ENCODE peak calls at places on chromosomes 2 and 18, in four cellular contexts. One of them, this sample, is unnamed.

GRCh38 chr2:85606116-85606455 is 3.6 kb upstream of the TMEM150A start:
- DNase-seq in GM20000: no peak
- DNase-seq in stomach: no peak
- DNase-seq in WTC11: no peak
- DNase-seq in this sample: no peak

GRCh38 chr2:65456074-65456473 is 23.7 kb upstream of the SPRED2 start:
- DNase-seq in GM20000: no peak
- DNase-seq in stomach: no peak
- DNase-seq in WTC11: no peak
- DNase-seq in this sample: no peak

GRCh38 chr2:241481687-241482086 is 26.7 kb downstream of the STK25 start:
- DNase-seq in GM20000: no peak
- DNase-seq in WTC11: no peak
- DNase-seq in stomach: no peak
- DNase-seq in this sample: no peak

GRCh38 chr18:21191596-21192307 is 50.3 kb upstream of the GREB1L start:
- DNase-seq in GM20000: no peak
- DNase-seq in WTC11: peak; percentile 71
- DNase-seq in stomach: peak; percentile 52
- DNase-seq in this sample: no peak

GRCh38 chr2:80546766-80547165 is 242.2 kb upstream of the LRRTM1 start:
- DNase-seq in stomach: no peak
- DNase-seq in WTC11: peak; percentile 22
- DNase-seq in GM20000: no peak
- DNase-seq in this sample: no peak

GRCh38 chr2:172488556-172488955 is 61.2 kb downstream of the ITGA6 start:
- DNase-seq in GM20000: no peak
- DNase-seq in WTC11: no peak
- DNase-seq in stomach: no peak
- DNase-seq in this sample: no peak

GRCh38 chr2:26649992-26650712 is 9.0 kb upstream of the CIB4 start:
- DNase-seq in stomach: peak; percentile 13
- DNase-seq in GM20000: no peak
- DNase-seq in WTC11: no peak
- DNase-seq in this sample: no peak

GRCh38 chr2:39059366-39059952 is 61.4 kb downstream of the SOS1 start:
- DNase-seq in stomach: no peak
- DNase-seq in GM20000: peak; percentile 21
- DNase-seq in WTC11: no peak
- DNase-seq in this sample: peak; percentile 29

GRCh38 chr18:48959551-48959920 is 8.8 kb upstream of the SMAD7 start:
- DNase-seq in GM20000: no peak
- DNase-seq in stomach: no peak
- DNase-seq in WTC11: no peak
- DNase-seq in this sample: no peak

GRCh38 chr2:72033636-72034035 is 114.0 kb downstream of the CYP26B1 start:
- DNase-seq in stomach: no peak
- DNase-seq in GM20000: no peak
- DNase-seq in WTC11: no peak
- DNase-seq in this sample: peak; percentile 3

GRCh38 chr18:79800353-79801180 is 2.8 kb downstream of the KCNG2 start:
- DNase-seq in stomach: no peak
- DNase-seq in WTC11: no peak
- DNase-seq in GM20000: no peak
- DNase-seq in this sample: no peak

GRCh38 chr2:119440873-119441272 is 9.2 kb downstream of the TMEM37 start:
- DNase-seq in WTC11: no peak
- DNase-seq in stomach: no peak
- DNase-seq in GM20000: no peak
- DNase-seq in this sample: no peak

GRCh38 chr2:132797551-132797950 is 127.5 kb upstream of the LYPD1 start:
- DNase-seq in stomach: no peak
- DNase-seq in WTC11: no peak
- DNase-seq in GM20000: no peak
- DNase-seq in this sample: no peak

GRCh38 chr18:47603158-47603557 is 327.3 kb downstream of the SMAD2 start:
- DNase-seq in WTC11: no peak
- DNase-seq in GM20000: no peak
- DNase-seq in stomach: no peak
- DNase-seq in this sample: no peak

GRCh38 chr2:974454-974853 is 23.8 kb downstream of the SNTG2 start:
- DNase-seq in WTC11: no peak
- DNase-seq in stomach: no peak
- DNase-seq in GM20000: no peak
- DNase-seq in this sample: no peak

GRCh38 chr2:226211439-226211838 is 588.2 kb downstream of the IRS1 start:
- DNase-seq in WTC11: no peak
- DNase-seq in GM20000: no peak
- DNase-seq in stomach: no peak
- DNase-seq in this sample: no peak

GRCh38 chr2:238949710-238950345 is 101.9 kb downstream of the TWIST2 start:
- DNase-seq in stomach: no peak
- DNase-seq in GM20000: no peak
- DNase-seq in WTC11: no peak
- DNase-seq in this sample: no peak

GRCh38 chr18:39305756-39306155 is 1740.2 kb upstream of the CELF4 start:
- DNase-seq in WTC11: no peak
- DNase-seq in GM20000: no peak
- DNase-seq in stomach: no peak
- DNase-seq in this sample: no peak

GRCh38 chr2:26605195-26605968 is 35.8 kb downstream of the CIB4 start:
- DNase-seq in GM20000: peak; percentile 62
- DNase-seq in WTC11: peak; percentile 67
- DNase-seq in stomach: no peak
- DNase-seq in this sample: peak; percentile 60

GRCh38 chr2:112614201-112614840 is 29.9 kb downstream of the CHCHD5 start:
- DNase-seq in WTC11: peak; percentile 63
- DNase-seq in GM20000: no peak
- DNase-seq in stomach: peak; percentile 19
- DNase-seq in this sample: no peak

GRCh38 chr2:74593826-74594467 is 39.4 kb downstream of the DOK1 start:
- DNase-seq in GM20000: no peak
- DNase-seq in stomach: no peak
- DNase-seq in WTC11: no peak
- DNase-seq in this sample: no peak

GRCh38 chr18:77486985-77487384 is 237.3 kb downstream of the GALR1 start:
- DNase-seq in WTC11: no peak
- DNase-seq in stomach: no peak
- DNase-seq in GM20000: no peak
- DNase-seq in this sample: no peak

GRCh38 chr2:188776634-188777033 is 197.5 kb upstream of the COL3A1 start:
- DNase-seq in WTC11: no peak
- DNase-seq in stomach: no peak
- DNase-seq in GM20000: no peak
- DNase-seq in this sample: no peak

GRCh38 chr2:113791697-113792590 is 35.5 kb upstream of the SLC35F5 start:
- DNase-seq in WTC11: no peak
- DNase-seq in GM20000: peak; percentile 47
- DNase-seq in stomach: no peak
- DNase-seq in this sample: peak; percentile 43

GRCh38 chr2:208595386-208596275 is 189.0 kb downstream of the PTH2R start:
- DNase-seq in GM20000: no peak
- DNase-seq in WTC11: no peak
- DNase-seq in stomach: no peak
- DNase-seq in this sample: no peak

GRCh38 chr2:37634914-37635358 is 36.5 kb downstream of the CDC42EP3 start:
- DNase-seq in WTC11: no peak
- DNase-seq in GM20000: no peak
- DNase-seq in stomach: no peak
- DNase-seq in this sample: no peak

GRCh38 chr2:21181957-21182356 is 58.2 kb downstream of the TDRD15 start:
- DNase-seq in GM20000: no peak
- DNase-seq in WTC11: no peak
- DNase-seq in stomach: no peak
- DNase-seq in this sample: no peak

GRCh38 chr18:9827856-9828793 is 57.6 kb upstream of the TXNDC2 start:
- DNase-seq in stomach: peak; percentile 56
- DNase-seq in WTC11: no peak
- DNase-seq in GM20000: no peak
- DNase-seq in this sample: no peak

GRCh38 chr2:182915369-182916326 is 49.2 kb upstream of the FRZB start:
- DNase-seq in WTC11: no peak
- DNase-seq in GM20000: no peak
- DNase-seq in stomach: no peak
- DNase-seq in this sample: no peak

GRCh38 chr2:79935771-79936657 is 368.5 kb downstream of the LRRTM1 start:
- DNase-seq in WTC11: peak; percentile 67
- DNase-seq in GM20000: peak; percentile 29
- DNase-seq in stomach: peak; percentile 27
- DNase-seq in this sample: no peak

GRCh38 chr2:23413641-23414040 is 28.7 kb downstream of the KLHL29 start:
- DNase-seq in WTC11: no peak
- DNase-seq in stomach: no peak
- DNase-seq in GM20000: no peak
- DNase-seq in this sample: no peak

GRCh38 chr2:23412556-23413155 is 27.7 kb downstream of the KLHL29 start:
- DNase-seq in GM20000: no peak
- DNase-seq in WTC11: no peak
- DNase-seq in stomach: no peak
- DNase-seq in this sample: no peak

GRCh38 chr2:23417310-23417709 is 32.3 kb downstream of the KLHL29 start:
- DNase-seq in stomach: peak; percentile 21
- DNase-seq in GM20000: no peak
- DNase-seq in WTC11: no peak
- DNase-seq in this sample: no peak

GRCh38 chr2:23414106-23414505 is 29.1 kb downstream of the KLHL29 start:
- DNase-seq in stomach: no peak
- DNase-seq in GM20000: no peak
- DNase-seq in WTC11: no peak
- DNase-seq in this sample: no peak

GRCh38 chr2:23414876-23415275 is 29.9 kb downstream of the KLHL29 start:
- DNase-seq in stomach: no peak
- DNase-seq in GM20000: no peak
- DNase-seq in WTC11: peak; percentile 44
- DNase-seq in this sample: no peak
- TF ChIP-seq CTCF in stomach: no peak
- TF ChIP-seq CTCF in GM20000: peak; percentile 17
- TF ChIP-seq CTCF in WTC11: peak; percentile 23
- TF ChIP-seq CTCF in this sample: peak; percentile 26

DNA sequence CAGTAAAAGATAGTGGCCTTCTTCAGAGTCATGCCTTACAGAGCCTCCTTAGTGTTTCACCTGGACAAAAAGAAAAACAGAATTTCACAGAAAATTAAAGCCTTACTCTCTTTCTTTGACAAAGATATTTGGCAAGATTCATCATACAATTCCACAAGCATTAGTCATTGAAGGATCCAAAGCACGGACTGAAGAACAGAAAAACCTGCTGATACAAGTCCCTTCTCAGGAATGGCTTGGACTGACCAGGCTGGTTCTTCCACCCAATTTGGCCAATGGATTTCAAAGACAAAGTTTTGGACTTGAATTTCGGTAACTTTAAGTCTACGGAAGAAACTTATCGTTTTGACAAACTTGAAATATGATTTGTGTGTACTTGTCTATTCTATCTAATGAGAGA is 39.1 kb upstream of the GALNT3 start:
- DNase-seq in WTC11: no peak
- DNase-seq in stomach: no peak
- DNase-seq in GM20000: no peak
- DNase-seq in this sample: no peak
- TF ChIP-seq CTCF in WTC11: no peak
- TF ChIP-seq CTCF in stomach: no peak
- TF ChIP-seq CTCF in GM20000: no peak
- TF ChIP-seq CTCF in this sample: no peak

GRCh38 chr2:222280795-222281194 is 18.0 kb downstream of the PAX3 start:
- DNase-seq in GM20000: no peak
- DNase-seq in stomach: no peak
- DNase-seq in WTC11: no peak
- DNase-seq in this sample: no peak

GRCh38 chr2:222284466-222284865 is 14.3 kb downstream of the PAX3 start:
- DNase-seq in WTC11: no peak
- DNase-seq in GM20000: no peak
- DNase-seq in stomach: no peak
- DNase-seq in this sample: no peak

GRCh38 chr2:222287862-222288479 is 10.8 kb downstream of the PAX3 start:
- DNase-seq in GM20000: no peak
- DNase-seq in WTC11: no peak
- DNase-seq in stomach: no peak
- DNase-seq in this sample: no peak

GRCh38 chr2:222281495-222281894 is 17.3 kb downstream of the PAX3 start:
- DNase-seq in GM20000: no peak
- DNase-seq in stomach: no peak
- DNase-seq in WTC11: no peak
- DNase-seq in this sample: no peak

GRCh38 chr2:222283634-222284033 is 15.2 kb downstream of the PAX3 start:
- DNase-seq in GM20000: no peak
- DNase-seq in stomach: no peak
- DNase-seq in WTC11: peak; percentile 57
- DNase-seq in this sample: no peak
- TF ChIP-seq CTCF in GM20000: no peak
- TF ChIP-seq CTCF in stomach: no peak
- TF ChIP-seq CTCF in WTC11: no peak
- TF ChIP-seq CTCF in this sample: no peak

GRCh38 chr2:64005707-64006356 is 13.4 kb downstream of the VPS54 start:
- DNase-seq in GM20000: no peak
- DNase-seq in WTC11: no peak
- DNase-seq in stomach: no peak
- DNase-seq in this sample: no peak

GRCh38 chr2:63999049-63999448 is 20.2 kb downstream of the VPS54 start:
- DNase-seq in GM20000: no peak
- DNase-seq in stomach: no peak
- DNase-seq in WTC11: no peak
- DNase-seq in this sample: no peak

GRCh38 chr2:64001382-64002101 is 17.7 kb downstream of the VPS54 start:
- DNase-seq in WTC11: no peak
- DNase-seq in GM20000: no peak
- DNase-seq in stomach: no peak
- DNase-seq in this sample: no peak

GRCh38 chr2:64003239-64003638 is 16.0 kb downstream of the VPS54 start:
- DNase-seq in GM20000: no peak
- DNase-seq in stomach: no peak
- DNase-seq in WTC11: no peak
- DNase-seq in this sample: no peak

DNA sequence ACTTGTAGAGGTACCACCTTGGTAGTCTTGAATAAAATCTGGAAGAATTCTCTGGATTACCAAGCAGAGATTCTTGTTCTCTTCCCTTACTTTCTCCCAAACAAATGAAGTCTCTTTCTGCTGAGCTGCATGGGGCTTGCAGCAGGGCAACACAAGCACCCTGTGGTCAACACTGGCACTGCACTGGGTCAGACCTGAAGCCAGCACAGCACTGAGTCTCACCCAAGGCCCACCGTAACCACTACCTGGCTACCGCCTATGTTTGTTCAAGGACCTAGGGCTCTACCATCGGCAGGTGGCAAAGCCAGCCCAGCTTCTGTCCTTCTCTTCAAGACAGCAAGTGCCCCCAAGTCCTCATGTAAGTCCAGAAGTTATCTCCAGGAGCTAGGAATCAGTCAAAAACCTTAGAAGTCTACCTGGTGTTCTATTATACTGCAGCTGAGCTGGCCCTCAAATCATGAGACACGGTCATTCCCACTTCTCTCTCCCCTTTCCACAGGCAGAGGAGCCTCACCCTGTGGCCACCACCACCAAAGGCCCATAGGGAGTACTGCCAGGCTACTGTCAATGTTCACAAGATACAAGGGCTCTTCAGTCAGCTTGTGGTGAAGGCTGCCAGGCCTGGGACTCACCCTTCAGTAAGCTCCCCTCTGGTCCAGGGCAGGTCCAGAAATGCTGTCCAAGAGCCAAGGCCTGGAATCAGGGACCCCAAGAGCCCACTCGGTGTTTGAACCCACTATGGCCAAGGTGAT is 18.4 kb downstream of the VPS54 start:
- DNase-seq in stomach: no peak
- DNase-seq in GM20000: no peak
- DNase-seq in WTC11: no peak
- DNase-seq in this sample: no peak
- TF ChIP-seq CTCF in stomach: no peak
- TF ChIP-seq CTCF in GM20000: no peak
- TF ChIP-seq CTCF in WTC11: no peak
- TF ChIP-seq CTCF in this sample: no peak